ENCODE peak calls at places on chromosome 1, in eight cellular contexts. Z is progenitor cell of endocrine pancreas, M is C1 segment of cervical spinal cord, L is T follicular helper cell, F is activated T-helper 1 cell treated with Interleukin-2 at 50 U/mL for 16 hours, A is upper lobe of left lung, X is NCI-H1436, I is neural crest cell. Y is an unnamed sample.

GRCh38 chr1:171245458-171246064 is 2.7 kb upstream of the FMO1 start:
- DNase-seq in Z (no peak), M (no peak), L (no peak), F (no peak), A (no peak), X (no peak), I (no peak), Y (no peak)

GRCh38 chr1:54294846-54295245 is 94.9 kb downstream of the MRPL37 start:
- DNase-seq in Z (no peak), M (no peak), L (no peak), F (no peak), A (no peak), X (no peak), I (no peak), Y (no peak)

GRCh38 chr1:228867093-228867950 is 132.0 kb downstream of the RHOU start:
- DNase-seq in Z (no peak), M (no peak), L (no peak), F (no peak), A (no peak), X (peak), I (no peak), Y (peak)

GRCh38 chr1:15945832-15946448 is 30.0 kb downstream of the ZBTB17 start:
- DNase-seq in Z (no peak), M (no peak), L (no peak), F (no peak), A (no peak), X (no peak), I (no peak), Y (no peak)

GRCh38 chr1:53654216-53655210 is 84.5 kb downstream of the GLIS1 start:
- DNase-seq in Z (no peak), M (no peak), L (no peak), F (no peak), A (no peak), X (no peak), I (no peak), Y (no peak)

GRCh38 chr1:111481387-111482221 is 7.8 kb downstream of the C1orf162 start:
- DNase-seq in Z (peak), M (peak), L (peak), F (peak), A (peak), X (peak), I (peak), Y (peak)

GRCh38 chr1:150545486-150546032 is 3.6 kb upstream of the ADAMTSL4 start:
- DNase-seq in Z (no peak), M (no peak), L (no peak), F (no peak), A (no peak), X (no peak), I (no peak), Y (no peak)

GRCh38 chr1:87706779-87707228 is 378.1 kb downstream of the LMO4 start:
- DNase-seq in Z (no peak), M (no peak), L (no peak), F (no peak), A (no peak), X (no peak), I (no peak), Y (no peak)

GRCh38 chr1:16905112-16905855 is 9.5 kb downstream of the RNU1-2 start:
- DNase-seq in Z (no peak), M (peak), L (no peak), F (no peak), A (no peak), X (peak), I (peak), Y (no peak)

GRCh38 chr1:153125536-153125935 is 12.2 kb upstream of the SPRR2F start:
- DNase-seq in Z (no peak), M (no peak), L (no peak), F (no peak), A (no peak), X (no peak), I (no peak), Y (no peak)

GRCh38 chr1:2192031-2192995 is 2.3 kb downstream of the FAAP20 start:
- DNase-seq in Z (no peak), M (no peak), L (no peak), F (no peak), A (peak), X (no peak), I (no peak), Y (no peak)

GRCh38 chr1:186002426-186002825 is 268.2 kb downstream of the HMCN1 start:
- DNase-seq in Z (no peak), M (no peak), L (no peak), F (no peak), A (no peak), X (no peak), I (no peak), Y (no peak)

GRCh38 chr1:175503538-175503937 is 239.9 kb downstream of the TNR start:
- DNase-seq in Z (no peak), M (no peak), L (no peak), F (no peak), A (no peak), X (no peak), I (no peak), Y (no peak)

GRCh38 chr1:6233376-6233775 is 2.4 kb downstream of the ICMT start:
- DNase-seq in Z (no peak), M (no peak), L (no peak), F (no peak), A (no peak), X (no peak), I (no peak), Y (no peak)

GRCh38 chr1:112527266-112528010 is 18.7 kb downstream of the WNT2B start:
- DNase-seq in Z (no peak), M (no peak), L (no peak), F (no peak), A (no peak), X (no peak), I (no peak), Y (no peak)

GRCh38 chr1:6984533-6984932 is 199.3 kb downstream of the CAMTA1 start:
- DNase-seq in Z (no peak), M (no peak), L (no peak), F (no peak), A (no peak), X (no peak), I (no peak), Y (no peak)

GRCh38 chr1:35544976-35545375 is 12.2 kb downstream of the KIAA0319L start:
- DNase-seq in Z (no peak), M (peak), L (peak), F (no peak), A (peak), X (peak), I (no peak), Y (peak)

GRCh38 chr1:30323352-30323751 is 400.0 kb downstream of the MATN1 start:
- DNase-seq in Z (no peak), M (no peak), L (no peak), F (no peak), A (no peak), X (no peak), I (no peak), Y (no peak)